ENCODE peak calls at places on chromosomes 3 and 15, in five cellular contexts. V is iPS DF 6.9; X is transverse colon; Y is COR-L47; K is activated effector memory CD4-positive, alpha-beta T cell treated with anti-CD3 and anti-CD28 coated beads, Interleukin-2, amount 50 U/mL, for 16 hours. L is an unnamed sample.

GRCh38 chr15:45634442-45635190 is at the start of gene SQOR:
- DNase-seq in V (no peak), X (peak), Y (no peak), K (peak), L (no peak)

GRCh38 chr3:170585937-170586310 is at the start of gene SLC7A14:
- DNase-seq in V (no peak), X (no peak), Y (no peak), K (no peak), L (no peak)

GRCh38 chr3:64163755-64164148 is 61.5 kb downstream of the PRICKLE2 start:
- DNase-seq in V (no peak), X (no peak), Y (no peak), K (no peak), L (peak)

GRCh38 chr15:70023769-70024491 is 73.8 kb downstream of the TLE3 start:
- DNase-seq in V (no peak), X (peak), Y (peak), K (peak), L (no peak)

GRCh38 chr15:76058714-76059319 is 968 bp upstream of the TMEM266 start:
- DNase-seq in V (no peak), X (no peak), Y (peak), K (peak), L (no peak)

GRCh38 chr3:161358488-161358887 is 12.8 kb downstream of the SPTSSB start:
- DNase-seq in V (no peak), X (no peak), Y (no peak), K (no peak), L (no peak)

GRCh38 chr3:109257269-109257668 is 59.0 kb downstream of the DPPA2 start:
- DNase-seq in V (no peak), X (no peak), Y (no peak), K (no peak), L (no peak)

GRCh38 chr15:45319472-45320214 is 58.7 kb downstream of the GATM start:
- DNase-seq in V (no peak), X (no peak), Y (no peak), K (no peak), L (no peak)

GRCh38 chr3:180492047-180492446 is 109.9 kb upstream of the TTC14 start:
- DNase-seq in V (no peak), X (no peak), Y (no peak), K (no peak), L (no peak)

GRCh38 chr3:98690876-98691275 is 72.3 kb upstream of the ST3GAL6 start:
- DNase-seq in V (no peak), X (no peak), Y (no peak), K (no peak), L (no peak)

GRCh38 chr15:90463381-90463780 is 66.3 kb upstream of the CRTC3 start:
- DNase-seq in V (no peak), X (no peak), Y (no peak), K (no peak), L (no peak)

GRCh38 chr3:35598804-35599203 is 40.5 kb upstream of the ARPP21 start:
- DNase-seq in V (no peak), X (no peak), Y (no peak), K (no peak), L (no peak)

GRCh38 chr3:124158174-124158812 is 166.4 kb upstream of the ROPN1 start:
- DNase-seq in V (peak), X (no peak), Y (no peak), K (no peak), L (no peak)

GRCh38 chr3:179196098-179196497 is 47.9 kb downstream of the PIK3CA start:
- DNase-seq in V (no peak), X (no peak), Y (peak), K (no peak), L (no peak)

GRCh38 chr3:3998140-3998977 is 199.1 kb downstream of the LRRN1 start:
- DNase-seq in V (peak), X (no peak), Y (no peak), K (no peak), L (no peak)

GRCh38 chr15:73710321-73710720 is 26.1 kb downstream of the CD276 start:
- DNase-seq in V (no peak), X (no peak), Y (no peak), K (no peak), L (no peak)

GRCh38 chr15:78306176-78306774 is 6.9 kb upstream of the SKIC8 start:
- DNase-seq in V (no peak), X (no peak), Y (no peak), K (peak), L (no peak)

GRCh38 chr3:184604956-184605290 is 43.3 kb downstream of the EPHB3 start:
- DNase-seq in V (no peak), X (no peak), Y (no peak), K (no peak), L (no peak)

GRCh38 chr15:40365016-40365415 is 7.0 kb downstream of the DISP2 start:
- DNase-seq in V (no peak), X (no peak), Y (no peak), K (no peak), L (no peak)

GRCh38 chr15:33955945-33956344 is 12.4 kb upstream of the CHRM5 start:
- DNase-seq in V (no peak), X (no peak), Y (no peak), K (no peak), L (no peak)

GRCh38 chr15:30953731-30954378 is 37.6 kb downstream of the MTMR10 start:
- DNase-seq in V (no peak), X (no peak), Y (no peak), K (no peak), L (no peak)

GRCh38 chr3:44074181-44074580 is 167.5 kb upstream of the TOPAZ1 start:
- DNase-seq in V (no peak), X (no peak), Y (no peak), K (no peak), L (no peak)

GRCh38 chr3:119781330-119782198 is at the start of gene NR1I2:
- DNase-seq in V (no peak), X (peak), Y (no peak), K (no peak), L (no peak)

GRCh38 chr3:10289785-10290355 is 2.9 kb downstream of the GHRL start:
- DNase-seq in V (no peak), X (no peak), Y (no peak), K (peak), L (no peak)

GRCh38 chr15:75836953-75837321 is 6.3 kb upstream of the UBE2Q2 start:
- DNase-seq in V (no peak), X (no peak), Y (no peak), K (peak), L (no peak)

GRCh38 chr15:70532536-70533186 is 230.7 kb downstream of the UACA start:
- DNase-seq in V (no peak), X (no peak), Y (no peak), K (no peak), L (no peak)

GRCh38 chr15:65512189-65512588 is 5.3 kb downstream of the DPP8 start:
- DNase-seq in V (no peak), X (no peak), Y (no peak), K (no peak), L (no peak)

GRCh38 chr3:166270428-166270827 is 433.2 kb upstream of the BCHE start:
- DNase-seq in V (no peak), X (no peak), Y (no peak), K (no peak), L (no peak)

GRCh38 chr3:193572426-193572908 is 17.8 kb upstream of the ATP13A4 start:
- DNase-seq in V (peak), X (peak), Y (peak), K (peak), L (peak)

GRCh38 chr3:171840484-171840830 is 2.7 kb upstream of the TMEM212 start:
- DNase-seq in V (no peak), X (no peak), Y (no peak), K (no peak), L (no peak)

GRCh38 chr3:38655708-38656300 is 6.3 kb upstream of the SCN5A start:
- DNase-seq in V (no peak), X (no peak), Y (no peak), K (no peak), L (peak)

GRCh38 chr15:34360298-34360697 is 6.7 kb downstream of the LPCAT4 start:
- DNase-seq in V (no peak), X (no peak), Y (no peak), K (no peak), L (no peak)

GRCh38 chr3:128081846-128082245 is 29.6 kb downstream of the SEC61A1 start:
- DNase-seq in V (no peak), X (no peak), Y (no peak), K (no peak), L (no peak)

GRCh38 chr3:154142608-154143007 is 21.4 kb downstream of the ARHGEF26 start:
- DNase-seq in V (no peak), X (no peak), Y (no peak), K (no peak), L (no peak)

GRCh38 chr3:115084686-115085085 is 62.4 kb downstream of the ZBTB20 start:
- DNase-seq in V (no peak), X (no peak), Y (no peak), K (no peak), L (no peak)

GRCh38 chr3:110971010-110971585 is 100.5 kb upstream of the NECTIN3 start:
- DNase-seq in V (no peak), X (no peak), Y (no peak), K (no peak), L (no peak)

GRCh38 chr3:179071161-179071568 is 444 bp downstream of the ZMAT3 start:
- DNase-seq in V (no peak), X (peak), Y (peak), K (peak), L (no peak)

L was measured in NCI-H1048.